ENCODE peak calls at places on chromosome 2, in four cellular contexts. Z is foreskin keratinocyte, X is cardiac muscle cell, R is A549. A is an unnamed sample.

GRCh38 chr2:174663572-174663971 is 66.0 kb upstream of the WIPF1 start:
- DNase-seq in R (no peak), X (peak; percentile 65), Z (no peak), A (no peak)

GRCh38 chr2:227479865-227480475 is 8.0 kb downstream of the AGFG1 start:
- DNase-seq in R (peak; percentile 65), X (peak; percentile 83), Z (no peak), A (peak; percentile 31)

GRCh38 chr2:23412556-23413155 is 27.7 kb downstream of the KLHL29 start:
- DNase-seq in R (no peak), Z (peak; percentile 73), X (peak; percentile 77), A (no peak)

GRCh38 chr2:156331572-156332451 is 709 bp downstream of the NR4A2 start:
- DNase-seq in Z (peak; percentile 73), R (peak; percentile 66), X (peak; percentile 88), A (no peak)

GRCh38 chr2:101967826-101968498 is 23.8 kb upstream of the IL1R2 start:
- DNase-seq in R (no peak), Z (no peak), X (peak; percentile 83), A (no peak)

GRCh38 chr2:69104281-69104680 is 91.3 kb downstream of the ANTXR1 start:
- DNase-seq in X (no peak), Z (no peak), R (no peak), A (no peak)

GRCh38 chr2:18118703-18119102 is 240.2 kb downstream of the KCNS3 start:
- DNase-seq in Z (peak; percentile 6), R (no peak), X (no peak), A (no peak)

GRCh38 chr2:72762276-72762675 is 63.6 kb downstream of the EXOC6B start:
- DNase-seq in Z (no peak), R (no peak), X (no peak), A (no peak)

GRCh38 chr2:27705851-27706622 is 42.3 kb downstream of the SLC4A1AP start:
- DNase-seq in R (peak; percentile 98), Z (peak; percentile 100), X (peak; percentile 93), A (no peak)

GRCh38 chr2:135662088-135662487 is 79.6 kb upstream of the UBXN4 start:
- DNase-seq in R (no peak), Z (peak; percentile 7), X (peak; percentile 33), A (no peak)

GRCh38 chr2:72824224-72824842 is 1.5 kb downstream of the EXOC6B start:
- DNase-seq in Z (peak; percentile 83), X (peak; percentile 45), R (no peak), A (no peak)

GRCh38 chr2:225002039-225002655 is 40.1 kb downstream of the DOCK10 start:
- DNase-seq in Z (peak; percentile 46), R (peak; percentile 68), X (peak; percentile 86), A (peak; percentile 86)

GRCh38 chr2:168504323-168504722 is 48.3 kb downstream of the CERS6 start:
- DNase-seq in Z (no peak), X (no peak), R (no peak), A (no peak)

GRCh38 chr2:233479616-233480489 is 86.7 kb downstream of the USP40 start:
- DNase-seq in X (no peak), R (no peak), Z (no peak), A (peak; percentile 10)

GRCh38 chr2:177282101-177282573 is 17.6 kb upstream of the NFE2L2 start:
- DNase-seq in R (no peak), Z (no peak), X (peak; percentile 39), A (no peak)

GRCh38 chr2:144508162-144508765 is 11.7 kb downstream of the ZEB2 start:
- DNase-seq in X (no peak), R (no peak), Z (no peak), A (peak; percentile 34)

GRCh38 chr2:25473758-25474335 is 132.1 kb upstream of the DNMT3A start:
- DNase-seq in X (peak; percentile 76), R (no peak), Z (no peak), A (no peak)

GRCh38 chr2:120205901-120206581 is 17.2 kb downstream of the TMEM185B start:
- DNase-seq in R (no peak), X (no peak), Z (no peak), A (peak; percentile 48)

GRCh38 chr2:150477347-150477746 is 10.1 kb downstream of the RND3 start:
- DNase-seq in X (no peak), Z (peak; percentile 62), R (no peak), A (no peak)
- H3K27ac ChIP-seq in X (no peak overlapping the region), Z (peak overlapping the region; percentile 95), R (peak overlapping the region; percentile 36), A (no peak overlapping the region)

DNA sequence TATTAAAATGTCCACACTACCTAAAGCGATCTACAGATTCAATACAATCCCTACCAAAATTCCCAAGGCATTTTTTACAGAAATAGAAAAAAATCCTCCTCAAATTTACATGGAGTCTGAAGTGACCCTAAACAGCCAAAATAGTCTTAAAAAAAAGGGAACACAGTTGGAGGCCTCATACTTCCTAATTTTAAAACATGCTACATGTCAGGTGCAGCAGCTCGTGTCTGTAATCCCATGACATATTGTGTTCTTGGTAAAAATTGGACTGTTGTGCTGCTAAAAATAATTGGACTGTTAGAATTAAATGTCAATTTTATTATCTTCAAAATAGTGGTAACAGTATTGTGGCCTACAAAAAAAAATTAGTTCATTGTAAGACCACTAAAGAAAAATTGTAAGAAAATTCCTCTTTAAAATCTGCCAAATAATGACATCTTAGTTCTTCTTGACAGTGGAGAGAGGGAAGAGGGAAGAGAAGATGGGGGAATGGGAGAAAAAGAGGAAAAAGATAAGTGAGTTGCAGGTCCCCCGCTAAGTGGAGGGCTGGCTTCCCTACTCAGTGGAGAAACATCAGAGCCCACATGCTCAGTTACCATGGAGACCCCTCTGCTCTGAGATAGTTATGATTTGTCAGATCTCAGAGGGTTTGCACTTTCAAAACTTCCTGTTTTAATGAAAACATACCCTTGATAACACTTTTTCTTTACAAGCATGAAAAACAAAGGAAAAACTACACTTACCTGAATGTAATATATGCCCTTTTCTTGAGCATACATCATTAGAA is 46.5 kb downstream of the UNC50 start:
- DNase-seq in R (no peak), X (no peak), Z (no peak), A (no peak)
- H3K27ac ChIP-seq in R (no peak overlapping the region), X (no peak overlapping the region), Z (no peak overlapping the region), A (no peak overlapping the region)

DNA sequence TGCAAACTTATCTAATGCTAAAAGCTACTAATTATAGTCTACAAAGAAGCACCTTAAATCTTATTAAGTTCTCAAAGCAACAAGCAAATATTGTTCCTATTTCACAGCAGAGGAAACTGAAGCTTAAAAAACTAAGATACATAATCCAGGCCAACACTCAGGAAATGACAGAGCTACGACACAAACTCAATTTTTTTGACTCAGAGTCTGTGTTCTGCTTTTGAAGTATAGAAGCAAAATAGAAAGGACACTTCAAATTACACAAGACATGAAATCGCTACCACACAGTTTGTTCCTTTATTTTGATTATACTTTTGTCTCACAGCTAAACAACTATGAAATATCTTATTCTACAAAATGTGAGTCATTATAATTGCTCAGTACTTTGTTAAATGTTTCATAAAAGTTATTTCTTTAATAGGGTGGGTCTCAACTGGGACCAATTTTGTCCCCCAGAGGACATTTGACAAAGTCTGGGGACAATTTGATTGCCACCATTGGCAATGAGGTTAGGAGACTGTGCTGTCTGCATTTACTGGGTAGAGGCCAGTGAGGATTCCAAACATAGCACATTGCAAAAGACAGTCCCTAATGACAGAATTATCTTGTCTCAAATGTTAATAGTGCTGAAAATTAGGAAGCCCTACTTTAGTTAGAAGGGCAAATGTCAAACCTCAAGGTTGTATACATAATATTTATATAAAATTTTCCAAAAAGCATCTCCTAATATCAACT is 101.5 kb upstream of the GRB14 start:
- DNase-seq in X (no peak), R (no peak), Z (no peak), A (no peak)
- H3K27ac ChIP-seq in X (no peak overlapping the region), R (no peak overlapping the region), Z (no peak overlapping the region), A (no peak overlapping the region)

GRCh38 chr2:14524041-14524802 is 108.3 kb upstream of the LRATD1 start:
- DNase-seq in X (no peak), Z (peak; percentile 92), R (peak; percentile 6), A (no peak)

GRCh38 chr2:14520385-14520945 is 112.1 kb upstream of the LRATD1 start:
- DNase-seq in X (no peak), R (no peak), Z (no peak), A (no peak)

GRCh38 chr2:14530506-14530905 is 102.0 kb upstream of the LRATD1 start:
- DNase-seq in R (no peak), Z (no peak), X (no peak), A (no peak)

DNA sequence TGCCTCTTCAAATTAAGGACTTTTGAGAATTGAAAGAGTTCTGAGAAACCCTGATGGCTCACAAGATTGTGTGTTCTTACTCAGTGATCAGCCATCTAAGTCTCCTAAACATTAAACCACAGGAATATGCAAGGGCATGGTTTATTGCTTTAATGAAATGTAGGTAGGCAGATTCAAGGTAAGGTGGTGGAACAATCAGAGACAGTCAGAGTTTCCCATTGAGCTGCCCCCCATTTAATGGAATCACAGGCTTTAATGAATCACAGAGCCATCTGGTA is 107.8 kb upstream of the LRATD1 start:
- DNase-seq in Z (peak; percentile 71), R (no peak), X (no peak), A (no peak)
- H3K27ac ChIP-seq in Z (peak overlapping the region; percentile 89), R (no peak overlapping the region), X (no peak overlapping the region), A (no peak overlapping the region)

GRCh38 chr2:236744316-236745105 is 174.9 kb downstream of the ACKR3 start:
- DNase-seq in Z (no peak), X (peak; percentile 99), R (no peak), A (no peak)

GRCh38 chr2:236745420-236746210 is 176.0 kb downstream of the ACKR3 start:
- DNase-seq in Z (peak; percentile 97), X (peak; percentile 75), R (peak; percentile 79), A (no peak)

GRCh38 chr2:236740506-236740905 is 170.9 kb downstream of the ACKR3 start:
- DNase-seq in R (no peak), X (no peak), Z (no peak), A (no peak)

GRCh38 chr2:236743623-236744280 is 174.1 kb downstream of the ACKR3 start:
- DNase-seq in Z (peak; percentile 31), R (no peak), X (peak; percentile 93), A (no peak)

DNA sequence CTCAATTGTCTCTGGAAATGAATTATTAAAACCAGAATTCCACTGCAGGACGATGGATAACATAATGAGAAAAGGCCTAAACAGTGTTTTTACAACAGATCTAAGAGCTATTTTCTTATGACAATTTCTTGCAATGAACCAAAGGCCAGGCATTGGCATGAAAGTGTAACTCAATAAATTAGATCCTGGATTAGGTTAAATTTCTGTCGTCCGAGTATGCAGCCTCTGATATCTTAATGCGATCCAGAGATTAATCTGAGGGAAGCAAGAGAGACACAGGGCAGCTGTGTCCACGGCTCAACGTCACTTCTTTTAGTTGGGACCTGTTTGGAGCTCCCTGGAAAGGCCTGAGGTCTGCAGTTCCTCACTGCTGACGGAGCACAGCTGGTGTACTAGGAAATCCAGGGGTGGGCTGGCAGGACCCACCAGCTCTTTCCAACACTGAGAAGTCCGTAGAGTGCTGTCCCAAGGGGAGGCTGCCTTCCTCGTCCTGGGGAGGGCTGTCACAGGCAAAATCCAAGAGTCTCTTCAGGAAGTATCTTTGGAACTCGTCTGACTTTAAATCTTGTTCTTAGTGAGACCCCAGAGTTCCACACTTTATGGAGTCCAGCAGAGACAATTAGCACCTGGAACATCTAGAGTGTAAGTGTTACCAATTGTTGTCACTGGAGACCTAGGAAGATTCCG is 173.5 kb downstream of the ACKR3 start:
- DNase-seq in R (no peak), X (peak; percentile 27), Z (no peak), A (no peak)
- H3K27ac ChIP-seq in R (no peak overlapping the region), X (no peak overlapping the region), Z (no peak overlapping the region), A (no peak overlapping the region)